ENCODE peak calls at places on chromosome X, in four cellular contexts. G is H4; M is NCI-H1105 treated with DMSO at 0.1 percent for 48 hours; J is naive thymus-derived CD8-positive, alpha-beta T cell. H is an unnamed sample.
A peak's percentile ranks its signal among the peaks of the same experiment; 100 is the strongest.

GRCh38 chrX:71912156-71912555 is 1.5 kb downstream of the NHSL2 start:
- DNase-seq in G (no peak), M (no peak), J (no peak), H (no peak)

GRCh38 chrX:151240237-151240636 is 63.9 kb downstream of the GPR50 start:
- DNase-seq in G (no peak), M (no peak), J (no peak), H (no peak)

GRCh38 chrX:120727911-120728310 is 98.1 kb upstream of the C1GALT1C1 start:
- DNase-seq in G (no peak), M (no peak), J (no peak), H (no peak)

GRCh38 chrX:86946569-86946968 is 571.0 kb upstream of the KLHL4 start:
- DNase-seq in G (peak; percentile 1), M (peak; percentile 14), J (no peak), H (peak; percentile 39)

GRCh38 chrX:64230123-64230970 is at the start of gene ASB12:
- DNase-seq in G (no peak), M (no peak), J (no peak), H (no peak)

GRCh38 chrX:63250253-63250868 is 100.8 kb downstream of the SPIN4 start:
- DNase-seq in G (peak; percentile 59), M (no peak), J (no peak), H (no peak)

GRCh38 chrX:41481264-41482109 is 34.3 kb downstream of the NYX start:
- DNase-seq in G (peak; percentile 17), M (no peak), J (no peak), H (no peak)

GRCh38 chrX:88378406-88378805 is 368.6 kb upstream of the CPXCR1 start:
- DNase-seq in G (no peak), M (no peak), J (no peak), H (no peak)

GRCh38 chrX:129360175-129360574 is 163.1 kb downstream of the SMARCA1 start:
- DNase-seq in G (peak; percentile 29), M (peak; percentile 17), J (no peak), H (peak; percentile 53)

GRCh38 chrX:116031331-116031730 is 139.2 kb upstream of the AGTR2 start:
- DNase-seq in G (no peak), M (no peak), J (no peak), H (no peak)

GRCh38 chrX:137566746-137567473 is 983 bp downstream of the ZIC3 start:
- DNase-seq in G (no peak), M (peak; percentile 16), J (no peak), H (no peak)

GRCh38 chrX:85859426-85859825 is 187.9 kb downstream of the CHM start:
- DNase-seq in G (no peak), M (peak; percentile 43), J (no peak), H (peak; percentile 12)

GRCh38 chrX:105226499-105226898 is 6.0 kb upstream of the TEX13A start:
- DNase-seq in G (no peak), M (no peak), J (no peak), H (no peak)

GRCh38 chrX:46649421-46650260 is 76.1 kb downstream of the CHST7 start:
- DNase-seq in G (no peak), M (peak; percentile 36), J (no peak), H (no peak)

GRCh38 chrX:37712458-37712857 is 26.9 kb downstream of the XK start:
- DNase-seq in G (no peak), M (no peak), J (no peak), H (no peak)

GRCh38 chrX:24019448-24019847 is 7.5 kb downstream of the KLHL15 start:
- DNase-seq in G (no peak), M (no peak), J (no peak), H (no peak)

GRCh38 chrX:150429577-150429976 is 66.5 kb downstream of the MAMLD1 start:
- DNase-seq in G (peak; percentile 75), M (no peak), J (no peak), H (no peak)

GRCh38 chrX:151984328-151984727 is 9.9 kb upstream of the GABRE start:
- DNase-seq in G (peak; percentile 79), M (no peak), J (no peak), H (no peak)

GRCh38 chrX:15128838-15129237 is 141.0 kb downstream of the ASB9 start:
- DNase-seq in G (no peak), M (no peak), J (no peak), H (no peak)

GRCh38 chrX:153554519-153555167 is 37.2 kb downstream of the ATP2B3 start:
- DNase-seq in G (peak; percentile 32), M (peak; percentile 57), J (peak; percentile 44), H (peak; percentile 9)

GRCh38 chrX:69163936-69164741 is 1.1 kb downstream of the PJA1 start:
- DNase-seq in G (no peak), M (peak; percentile 16), J (peak; percentile 41), H (peak; percentile 21)

GRCh38 chrX:71163010-71163409 is 18.4 kb downstream of the NLGN3 start:
- DNase-seq in G (no peak), M (no peak), J (no peak), H (peak; percentile 29)

GRCh38 chrX:16664059-16664458 is 14.1 kb downstream of the S100G start:
- DNase-seq in G (no peak), M (no peak), J (no peak), H (no peak)

GRCh38 chrX:21487832-21488231 is 113.6 kb downstream of the CNKSR2 start:
- DNase-seq in G (peak; percentile 13), M (peak; percentile 82), J (no peak), H (peak; percentile 84)

GRCh38 chrX:153571159-153571908 is 27.6 kb downstream of the CCNQ start:
- DNase-seq in G (no peak), M (no peak), J (no peak), H (no peak)

GRCh38 chrX:48496660-48497059 is 12.1 kb upstream of the PORCN start:
- DNase-seq in G (no peak), M (no peak), J (no peak), H (no peak)

GRCh38 chrX:12844319-12844718 is 22.6 kb upstream of the TLR7 start:
- DNase-seq in G (no peak), M (no peak), J (no peak), H (no peak)

GRCh38 chrX:140507982-140508305 is 3.1 kb upstream of the SOX3 start:
- DNase-seq in G (no peak), M (peak; percentile 2), J (no peak), H (no peak)

GRCh38 chrX:115452256-115452655 is 108.7 kb upstream of the PLS3 start:
- DNase-seq in G (no peak), M (no peak), J (no peak), H (no peak)

GRCh38 chrX:154047266-154047665 is 27.6 kb upstream of the IRAK1 start:
- DNase-seq in G (no peak), M (no peak), J (no peak), H (no peak)

H was measured in NCI-H748 treated with DMSO at 0.1 percent for 48 hours.